ENCODE peak calls at places on chromosomes 2 and 18, in six cellular contexts. P is ovary, X is gastrocnemius medialis, L is body of pancreas, Y is foreskin keratinocyte, A is H9. M is an unnamed sample.

GRCh38 chr2:136214801-136215200 is 96.9 kb upstream of the CXCR4 start:
- DNase-seq in P (no peak), X (no peak), L (no peak), Y (no peak), A (no peak), M (peak; percentile 39)

GRCh38 chr2:238104521-238105311 is 4.6 kb downstream of the ESPNL start:
- DNase-seq in P (no peak), X (no peak), L (no peak), Y (no peak), A (peak; percentile 31), M (no peak)

GRCh38 chr2:240351826-240352426 is 83.5 kb upstream of the GPC1 start:
- DNase-seq in P (no peak), X (no peak), L (no peak), Y (no peak), A (no peak), M (no peak)

GRCh38 chr2:3326871-3327270 is 50.7 kb downstream of the EIPR1 start:
- DNase-seq in P (no peak), X (no peak), L (no peak), Y (no peak), A (peak; percentile 25), M (no peak)

GRCh38 chr2:233100192-233100998 is 40.3 kb downstream of the INPP5D start:
- DNase-seq in P (no peak), X (no peak), L (no peak), Y (no peak), A (no peak), M (no peak)

GRCh38 chr2:10378189-10378588 is 69.9 kb downstream of the ODC1 start:
- DNase-seq in P (no peak), X (no peak), L (peak; percentile 63), Y (no peak), A (no peak), M (no peak)

GRCh38 chr18:79938196-79938595 is 13.3 kb downstream of the SLC66A2 start:
- DNase-seq in P (peak; percentile 1), X (peak; percentile 4), L (peak; percentile 2), Y (no peak), A (peak; percentile 16), M (no peak)

GRCh38 chr2:126883661-126884030 is 15.0 kb upstream of the TEX51 start:
- DNase-seq in P (no peak), X (no peak), L (no peak), Y (no peak), A (peak; percentile 13), M (no peak)

GRCh38 chr2:55062754-55063153 is 12.5 kb upstream of the RTN4 start:
- DNase-seq in P (no peak), X (no peak), L (no peak), Y (no peak), A (no peak), M (no peak)

GRCh38 chr2:55059793-55060192 is 9.5 kb upstream of the RTN4 start:
- DNase-seq in P (no peak), X (no peak), L (no peak), Y (no peak), A (no peak), M (no peak)

GRCh38 chr2:55063226-55063625 is 13.0 kb upstream of the RTN4 start:
- DNase-seq in P (no peak), X (no peak), L (no peak), Y (no peak), A (no peak), M (no peak)

GRCh38 chr2:55061534-55062344 is 11.5 kb upstream of the RTN4 start:
- DNase-seq in P (no peak), X (no peak), L (no peak), Y (no peak), A (no peak), M (no peak)

GRCh38 chr2:55063713-55064323 is 13.6 kb upstream of the RTN4 start:
- DNase-seq in P (no peak), X (no peak), L (peak; percentile 16), Y (no peak), A (no peak), M (no peak)
- TF ChIP-seq CTCF in P (no peak), X (no peak), L (peak; percentile 16), Y (peak; percentile 34), A (peak; percentile 56), M (peak; percentile 19)

GRCh38 chr2:144443837-144444236 is 76.1 kb downstream of the ZEB2 start:
- DNase-seq in P (no peak), X (no peak), L (no peak), Y (no peak), A (no peak), M (no peak)
- H3K4me1 ChIP-seq in P (peaks cover 17% of the 10 kb centered on the region), X (peaks cover 18% of the 10 kb centered on the region), L (no peaks in the 10 kb centered on the region), Y (no peaks in the 10 kb centered on the region), A (peaks cover 6% of the 10 kb centered on the region), M (peaks cover 9% of the 10 kb centered on the region)

DNA sequence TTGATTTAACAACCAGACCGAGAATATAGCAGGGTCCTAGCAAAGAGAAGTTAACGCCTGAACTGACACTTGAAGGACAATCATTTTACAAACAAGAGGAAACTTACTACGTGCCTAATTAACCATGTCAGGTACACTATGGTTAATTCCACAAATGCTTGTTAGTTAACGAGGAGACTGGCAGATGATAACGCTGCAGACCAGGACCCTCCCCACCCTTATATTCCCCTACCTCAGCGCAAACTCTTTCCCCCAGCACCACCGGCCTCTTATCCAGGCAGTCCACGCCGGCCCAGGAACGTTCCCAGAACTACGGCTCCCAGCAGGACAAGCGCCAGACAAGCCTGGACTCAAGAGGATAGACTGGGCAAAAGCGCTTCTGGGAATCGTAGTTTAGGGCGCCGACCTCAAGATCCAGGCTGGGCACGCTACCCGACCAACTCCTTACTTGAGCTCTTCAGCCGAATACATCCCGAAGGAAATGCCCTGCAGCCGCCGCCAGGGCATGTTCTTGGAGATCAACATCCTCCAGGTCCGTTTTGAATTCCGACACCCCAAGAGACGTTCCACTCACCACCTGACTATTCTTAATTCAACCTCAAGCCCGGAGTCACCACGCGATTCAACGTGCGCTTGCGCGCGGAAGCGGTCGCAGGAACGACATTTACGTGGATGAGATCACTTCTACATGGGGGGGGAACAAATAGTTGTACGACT is at the start of gene POLR1A:
- DNase-seq in P (peak; percentile 86), X (peak; percentile 94), L (peak; percentile 96), Y (peak; percentile 92), A (peak; percentile 93), M (peak; percentile 98)
- TF ChIP-seq CTCF in P (no peak), X (no peak), L (peak; percentile 24), Y (peak; percentile 26), A (peak; percentile 21), M (no peak)

DNA sequence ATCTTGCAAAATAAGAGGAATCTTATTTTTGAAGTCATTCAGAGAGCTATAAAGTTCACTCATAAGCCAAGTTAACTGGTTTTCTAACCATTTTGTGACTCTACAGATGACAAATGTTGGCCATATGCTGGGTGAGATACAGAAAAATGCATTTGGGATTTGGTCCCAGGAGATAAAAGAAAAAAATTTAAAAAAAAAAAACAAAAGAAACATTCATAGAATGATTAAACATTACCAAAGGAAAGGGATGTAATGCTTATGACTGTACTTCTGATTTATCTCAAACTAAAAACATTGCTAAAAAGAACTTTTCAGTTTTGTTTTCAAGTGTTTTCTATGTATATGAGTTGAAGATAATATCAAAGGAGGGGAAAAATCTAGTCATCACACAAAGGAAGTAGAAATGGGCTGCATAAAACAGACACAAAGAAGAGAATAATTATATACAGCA is 43.1 kb downstream of the PELI1 start:
- DNase-seq in P (no peak), X (no peak), L (no peak), Y (no peak), A (no peak), M (no peak)
- H3K4me1 ChIP-seq in P (peaks cover 6% of the 10 kb centered on the region), X (no peaks in the 10 kb centered on the region), L (peaks cover 27% of the 10 kb centered on the region), Y (peaks cover 12% of the 10 kb centered on the region), A (no peaks in the 10 kb centered on the region), M (peaks cover 25% of the 10 kb centered on the region)

DNA sequence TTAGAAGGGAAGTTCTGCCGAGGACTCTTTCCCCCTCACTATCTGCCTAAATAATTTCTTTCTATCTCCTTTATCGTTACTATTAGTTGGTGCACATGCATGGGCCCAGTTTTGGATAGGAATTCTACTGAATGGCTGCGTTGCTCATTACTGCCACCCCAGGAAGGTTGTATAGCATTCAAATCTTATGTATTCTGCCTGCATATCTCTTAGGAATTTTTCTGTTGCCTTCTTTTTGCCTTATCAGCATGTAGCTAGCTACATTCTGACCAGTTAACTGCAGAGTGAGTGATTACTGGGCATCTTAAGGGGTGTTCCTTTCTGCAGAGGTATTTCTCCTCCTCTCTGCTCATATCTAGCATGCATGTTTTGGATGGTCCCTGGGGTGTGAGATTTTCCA is 239.6 kb downstream of the TDRD15 start:
- DNase-seq in P (no peak), X (no peak), L (no peak), Y (no peak), A (no peak), M (no peak)
- TF ChIP-seq CTCF in P (no peak), X (no peak), L (no peak), Y (no peak), A (peak; percentile 41), M (no peak)

DNA sequence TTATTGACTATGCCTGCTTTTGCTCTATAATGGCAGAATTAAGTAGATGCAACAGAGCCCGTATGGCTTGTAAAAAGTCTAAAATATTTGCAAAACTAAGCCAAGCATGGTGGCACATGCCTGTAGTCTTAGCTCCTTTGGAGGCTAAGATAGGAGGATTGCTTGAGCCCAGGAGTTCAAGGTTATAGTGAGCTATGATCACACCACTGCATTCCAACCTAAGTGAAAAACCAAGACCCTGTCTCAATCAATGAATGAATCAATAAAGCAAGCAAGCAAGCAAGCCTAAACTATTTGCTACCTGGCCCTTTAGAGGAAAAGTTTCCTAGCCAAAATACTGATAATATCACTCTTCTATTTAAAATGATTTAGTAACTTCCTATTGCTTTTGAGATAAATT is 260.0 kb downstream of the OTX1 start:
- DNase-seq in P (no peak), X (no peak), L (no peak), Y (no peak), A (no peak), M (no peak)
- H3K4me1 ChIP-seq in P (no peaks in the 10 kb centered on the region), X (no peaks in the 10 kb centered on the region), L (no peaks in the 10 kb centered on the region), Y (no peaks in the 10 kb centered on the region), A (no peaks in the 10 kb centered on the region), M (no peaks in the 10 kb centered on the region)

DNA sequence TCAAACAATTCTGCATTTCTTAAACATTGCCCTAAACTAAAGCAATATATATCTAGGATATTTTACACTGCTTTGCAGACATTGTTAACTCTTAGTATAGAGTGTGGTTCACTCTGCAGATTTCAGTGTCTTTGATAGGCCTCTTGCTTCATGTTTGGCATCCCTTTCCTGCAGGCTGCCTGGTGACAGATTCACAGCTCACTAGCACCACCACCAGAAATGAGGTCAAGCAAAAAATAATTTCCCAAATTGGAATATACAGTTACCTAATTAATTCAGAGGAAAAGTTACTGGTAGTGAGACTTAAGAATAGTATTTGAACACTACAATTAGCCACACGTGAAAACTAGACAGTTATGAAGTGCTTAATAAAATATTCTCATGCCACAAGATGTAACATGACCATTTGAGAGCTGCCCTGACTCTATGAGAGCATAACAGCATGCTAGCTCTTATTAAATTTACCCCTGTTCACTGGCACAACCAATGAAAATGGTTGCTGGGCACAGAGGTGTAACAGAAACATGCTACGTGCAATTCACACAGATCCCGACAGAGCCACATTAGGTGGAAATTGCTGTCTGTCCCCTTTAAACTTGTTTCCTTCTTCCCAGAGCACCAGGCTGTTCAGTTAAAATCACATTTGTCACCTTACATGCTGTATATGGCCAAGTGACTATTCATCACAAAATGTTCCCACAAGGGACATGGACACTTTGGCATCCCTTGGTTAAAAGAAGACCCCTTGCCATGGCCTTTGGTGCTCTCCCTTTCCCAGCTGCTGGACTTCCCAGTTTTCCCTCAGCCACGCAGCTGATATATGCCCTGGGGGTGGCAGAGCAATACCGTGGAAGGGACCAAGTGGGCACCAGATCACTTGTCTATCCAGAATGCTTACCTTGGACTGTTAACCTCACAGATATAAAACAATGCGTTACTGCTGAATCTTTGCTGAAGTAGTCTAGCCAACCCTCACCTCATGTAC is 35.7 kb downstream of the PAIP2B start:
- DNase-seq in P (no peak), X (peak; percentile 23), L (no peak), Y (no peak), A (no peak), M (peak; percentile 79)
- TF ChIP-seq CTCF in P (no peak), X (peak; percentile 46), L (no peak), Y (peak; percentile 58), A (peak; percentile 50), M (peak; percentile 34)

M was measured in esophagus muscularis mucosa.